ENCODE peak calls at places on chromosome 7, in eight cellular contexts. Q is GM13977; E is hypothalamus; G is tibial nerve; D is AG08396; B is NCI-H1694; J is CD4-positive, CD25-positive, alpha-beta regulatory T cell; U is kidney glomerular epithelial cell. M is an unnamed sample.

GRCh38 chr7:116588225-116588624 is 63.4 kb downstream of the CAV1 start:
- DNase-seq in B (no peak), U (peak; percentile 22), J (no peak), G (no peak), Q (no peak), E (no peak), D (peak; percentile 24), M (no peak)

GRCh38 chr7:15556706-15557105 is 5.1 kb downstream of the AGMO start:
- DNase-seq in Q (no peak), B (no peak), G (no peak), U (no peak), J (no peak), E (no peak), D (no peak), M (no peak)

GRCh38 chr7:150668472-150668911 is 17.0 kb upstream of the GIMAP2 start:
- DNase-seq in Q (peak; percentile 64), E (no peak), U (no peak), B (no peak), D (no peak), G (no peak), J (peak; percentile 74), M (no peak)

GRCh38 chr7:20574784-20575757 is 40.4 kb upstream of the ABCB5 start:
- DNase-seq in E (no peak), G (no peak), B (no peak), D (no peak), Q (no peak), U (no peak), J (no peak), M (no peak)

GRCh38 chr7:50214771-50215170 is 89.7 kb upstream of the IKZF1 start:
- DNase-seq in U (no peak), E (no peak), G (no peak), J (no peak), D (no peak), Q (no peak), B (no peak), M (no peak)

GRCh38 chr7:50317697-50318640 is 13.5 kb downstream of the IKZF1 start:
- DNase-seq in B (no peak), Q (no peak), E (no peak), U (no peak), G (no peak), D (no peak), J (no peak), M (no peak)

GRCh38 chr7:82209200-82209599 is 234.4 kb downstream of the CACNA2D1 start:
- DNase-seq in B (no peak), J (no peak), U (no peak), Q (no peak), E (no peak), G (no peak), D (no peak), M (no peak)

GRCh38 chr7:100785878-100786277 is 41.4 kb downstream of the EPHB4 start:
- DNase-seq in E (no peak), J (no peak), U (no peak), G (no peak), B (no peak), D (no peak), Q (no peak), M (peak; percentile 58)

GRCh38 chr7:47482013-47482761 is 99.7 kb downstream of the TNS3 start:
- DNase-seq in Q (no peak), G (no peak), J (no peak), D (peak; percentile 76), E (no peak), U (peak; percentile 95), B (no peak), M (no peak)

GRCh38 chr7:128963327-128963757 is 25.6 kb downstream of the IRF5 start:
- DNase-seq in E (no peak), B (no peak), D (no peak), Q (peak; percentile 70), U (peak; percentile 34), J (no peak), G (no peak), M (no peak)

M was measured in H9.